ENCODE peak calls at places on chromosomes 12 and 14, in five cellular contexts. R is sigmoid colon, F is A549, O is GM23338, G is tibial nerve. V is an unnamed sample.

GRCh38 chr14:105857223-105857815 is 330.9 kb downstream of the TMEM121 start:
- DNase-seq in R (peak), F (no peak), O (no peak), G (peak), V (peak)

GRCh38 chr14:54108481-54109471 is 152.2 kb upstream of the BMP4 start:
- DNase-seq in R (no peak), F (peak), O (no peak), G (no peak), V (no peak)

GRCh38 chr14:64729386-64730060 is 25.3 kb downstream of the PLEKHG3 start:
- DNase-seq in R (no peak), F (no peak), O (no peak), G (no peak), V (no peak)

GRCh38 chr14:58059121-58059520 is 92.9 kb downstream of the ARMH4 start:
- DNase-seq in R (no peak), F (no peak), O (no peak), G (no peak), V (no peak)

GRCh38 chr12:51188359-51189051 is 15.6 kb upstream of the TFCP2 start:
- DNase-seq in R (no peak), F (no peak), O (no peak), G (no peak), V (no peak)

GRCh38 chr12:119096429-119097202 is 82.1 kb upstream of the HSPB8 start:
- DNase-seq in R (no peak), F (no peak), O (peak), G (no peak), V (no peak)

GRCh38 chr12:52834727-52835001 is 553 bp upstream of the KRT79 start:
- DNase-seq in R (no peak), F (no peak), O (no peak), G (no peak), V (no peak)

GRCh38 chr14:66662374-66662773 is 154.4 kb downstream of the GPHN start:
- DNase-seq in R (no peak), F (peak), O (peak), G (no peak), V (no peak)

GRCh38 chr14:67335781-67336180 is 23.8 kb downstream of the ATP6V1D start:
- DNase-seq in R (no peak), F (peak), O (peak), G (no peak), V (no peak)

GRCh38 chr12:30257614-30258013 is 438.1 kb downstream of the IPO8 start:
- DNase-seq in R (no peak), F (no peak), O (no peak), G (no peak), V (no peak)

GRCh38 chr12:48276621-48277020 is 73.5 kb upstream of the OR10AD1 start:
- DNase-seq in R (no peak), F (no peak), O (no peak), G (no peak), V (no peak)

GRCh38 chr12:53603196-53603595 is 23.0 kb downstream of the ATF7 start:
- DNase-seq in R (no peak), F (no peak), O (peak), G (no peak), V (no peak)

GRCh38 chr12:21831671-21832357 is 57.3 kb upstream of the KCNJ8 start:
- DNase-seq in R (peak), F (no peak), O (no peak), G (no peak), V (no peak)

GRCh38 chr14:100683578-100683977 is 43.1 kb upstream of the DLK1 start:
- DNase-seq in R (no peak), F (no peak), O (no peak), G (no peak), V (no peak)

GRCh38 chr12:89029961-89030360 is 322.3 kb downstream of the DUSP6 start:
- DNase-seq in R (no peak), F (no peak), O (no peak), G (no peak), V (no peak)

GRCh38 chr14:99756796-99757195 is 36.4 kb upstream of the EML1 start:
- DNase-seq in R (peak), F (no peak), O (no peak), G (no peak), V (no peak)

GRCh38 chr12:21881950-21882349 is 59.3 kb downstream of the ABCC9 start:
- DNase-seq in R (no peak), F (no peak), O (no peak), G (no peak), V (no peak)

GRCh38 chr14:101823511-101824120 is 62.1 kb downstream of the PPP2R5C start:
- DNase-seq in R (peak), F (no peak), O (no peak), G (no peak), V (peak)

GRCh38 chr12:105741786-105742566 is 396.8 kb downstream of the NUAK1 start:
- DNase-seq in R (no peak), F (no peak), O (no peak), G (no peak), V (no peak)

GRCh38 chr12:5043589-5044419 is at the start of gene KCNA5:
- DNase-seq in R (peak), F (no peak), O (peak), G (no peak), V (no peak)

GRCh38 chr14:89911018-89911919 is 43.3 kb downstream of the EFCAB11 start:
- DNase-seq in R (no peak), F (peak), O (peak), G (no peak), V (no peak)

DNA sequence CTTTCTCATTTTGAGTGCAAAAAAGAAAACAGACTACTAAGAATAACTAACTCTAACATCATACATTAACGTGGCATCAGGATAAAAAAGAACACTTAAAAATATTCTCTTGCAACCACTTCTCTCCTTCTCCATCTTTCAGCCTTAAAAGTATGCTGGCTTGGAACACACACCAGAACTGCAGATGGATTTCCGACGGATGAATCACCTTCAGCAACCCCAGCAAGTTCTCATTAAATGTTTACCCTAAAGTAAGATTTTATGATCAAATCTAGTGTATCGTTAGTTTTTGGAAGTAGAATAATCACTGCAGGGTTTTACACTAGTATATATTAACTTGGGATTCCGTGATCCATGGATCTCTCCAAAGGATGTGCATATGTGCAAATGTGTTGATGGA is 1.2 kb downstream of the NEK9 start:
- DNase-seq in R (no peak), F (peak), O (no peak), G (no peak), V (no peak)
- H3K27ac ChIP-seq in R (peak), F (peak), O (no peak), G (no peak), V (peak)

GRCh38 chr12:129719426-129719825 is 184.4 kb downstream of the TMEM132D start:
- DNase-seq in R (no peak), F (no peak), O (no peak), G (no peak), V (no peak)
- H3K27ac ChIP-seq in R (no peak), F (no peak), O (no peak), G (no peak), V (no peak)

DNA sequence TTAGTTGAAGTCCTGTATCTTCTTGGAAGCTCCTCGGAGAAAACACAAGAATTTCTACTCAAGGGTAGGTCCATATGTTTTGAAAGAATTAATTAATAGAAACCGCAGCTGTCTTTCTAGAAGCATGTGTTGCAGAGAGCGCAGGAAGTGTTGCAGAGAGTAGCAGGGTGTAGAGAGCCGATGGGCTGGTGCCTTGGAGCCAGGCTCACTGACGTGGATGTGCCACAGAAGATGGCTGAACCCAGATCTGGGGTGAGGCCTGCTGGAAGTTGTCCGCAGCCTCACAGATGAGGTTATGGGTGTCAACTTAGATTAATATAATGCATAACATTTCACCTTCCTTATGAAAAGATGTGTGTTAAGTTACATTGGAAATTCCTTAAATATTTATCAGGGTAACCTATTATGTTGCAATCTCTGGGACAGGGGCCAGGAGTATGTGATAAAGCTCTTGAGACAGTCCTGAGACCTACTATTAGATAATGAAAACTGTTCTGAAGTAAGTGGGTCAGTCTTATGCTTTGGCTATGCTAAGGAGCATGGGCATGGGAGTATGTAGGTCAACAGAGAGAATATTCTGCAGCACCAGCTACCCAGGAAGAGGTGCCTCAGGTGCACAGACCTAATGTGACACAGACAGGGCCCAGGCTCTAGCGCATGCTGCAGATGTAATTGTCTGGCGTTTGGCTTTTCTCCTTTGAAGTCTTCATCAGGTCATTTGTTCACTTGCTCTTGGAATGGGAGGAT is 973.3 kb downstream of the BCL11B start:
- DNase-seq in R (no peak), F (no peak), O (no peak), G (no peak), V (no peak)
- H3K27ac ChIP-seq in R (no peak), F (no peak), O (no peak), G (no peak), V (no peak)

GRCh38 chr12:109863961-109864712 is 16.2 kb downstream of the GLTP start:
- DNase-seq in R (no peak), F (peak), O (no peak), G (no peak), V (no peak)
- H3K27ac ChIP-seq in R (peak), F (peak), O (no peak), G (peak), V (no peak)

GRCh38 chr14:50335989-50336391 is 23.9 kb downstream of the DMAC2L start:
- DNase-seq in R (no peak), F (no peak), O (peak), G (no peak), V (no peak)
- H3K27ac ChIP-seq in R (peak), F (no peak), O (peak), G (peak), V (no peak)

GRCh38 chr12:79557690-79558315 is 133.0 kb downstream of the PAWR start:
- DNase-seq in R (no peak), F (no peak), O (no peak), G (no peak), V (no peak)
- H3K27ac ChIP-seq in R (peak), F (peak), O (peak), G (no peak), V (no peak)

V was measured in CD4-positive, alpha-beta T cell.